ENCODE peak calls at places on chromosomes 13 and 19, in five cellular contexts. A is A549, X is H9, D is hepatocyte, W is mammary epithelial cell. C is an unnamed sample.

GRCh38 chr19:12703056-12703455 is 6.6 kb upstream of the FBXW9 start:
- DNase-seq in A (no peak), X (peak), D (peak), W (peak), C (peak)

GRCh38 chr13:45082964-45083363 is 37.3 kb upstream of the GTF2F2 start:
- DNase-seq in W (peak), D (no peak), A (no peak), X (no peak), C (no peak)

GRCh38 chr19:46621191-46622117 is 3.4 kb downstream of the PTGIR start:
- DNase-seq in D (no peak), W (no peak), A (no peak), X (no peak), C (no peak)

GRCh38 chr19:3684817-3685410 is 15.4 kb downstream of the PIP5K1C start:
- DNase-seq in A (no peak), X (no peak), W (no peak), D (no peak), C (no peak)

GRCh38 chr19:3268326-3268725 is 43.9 kb downstream of the CELF5 start:
- DNase-seq in D (no peak), A (no peak), X (no peak), W (no peak), C (no peak)

GRCh38 chr13:27321619-27322385 is 51.2 kb downstream of the RASL11A start:
- DNase-seq in D (no peak), X (no peak), W (no peak), A (no peak), C (no peak)

GRCh38 chr13:50170447-50171037 is 155.3 kb downstream of the KCNRG start:
- DNase-seq in D (no peak), X (no peak), W (peak), A (no peak), C (no peak)

GRCh38 chr13:37868691-37869505 is 674 bp downstream of the TRPC4 start:
- DNase-seq in W (no peak), A (no peak), X (peak), D (peak), C (no peak)

GRCh38 chr13:30847697-30848307 is 58.3 kb upstream of the MEDAG start:
- DNase-seq in W (peak), X (no peak), D (peak), A (no peak), C (no peak)

GRCh38 chr19:952680-953500 is 27.1 kb downstream of the ARID3A start:
- DNase-seq in D (peak), X (no peak), A (no peak), W (no peak), C (peak)

GRCh38 chr19:953501-954271 is 27.9 kb downstream of the ARID3A start:
- DNase-seq in W (no peak), A (no peak), X (peak), D (peak), C (no peak)

GRCh38 chr19:954272-954671 is 28.4 kb downstream of the ARID3A start:
- DNase-seq in W (no peak), D (no peak), A (no peak), X (no peak), C (no peak)

GRCh38 chr19:950352-951066 is 24.7 kb downstream of the ARID3A start:
- DNase-seq in D (no peak), A (no peak), X (no peak), W (no peak), C (no peak)

GRCh38 chr19:952049-952679 is 26.3 kb downstream of the ARID3A start:
- DNase-seq in W (no peak), X (no peak), A (no peak), D (peak), C (no peak)
- H3K4me2 ChIP-seq in W (no peak), X (no peak), A (peak), D (peak), C (peak)

DNA sequence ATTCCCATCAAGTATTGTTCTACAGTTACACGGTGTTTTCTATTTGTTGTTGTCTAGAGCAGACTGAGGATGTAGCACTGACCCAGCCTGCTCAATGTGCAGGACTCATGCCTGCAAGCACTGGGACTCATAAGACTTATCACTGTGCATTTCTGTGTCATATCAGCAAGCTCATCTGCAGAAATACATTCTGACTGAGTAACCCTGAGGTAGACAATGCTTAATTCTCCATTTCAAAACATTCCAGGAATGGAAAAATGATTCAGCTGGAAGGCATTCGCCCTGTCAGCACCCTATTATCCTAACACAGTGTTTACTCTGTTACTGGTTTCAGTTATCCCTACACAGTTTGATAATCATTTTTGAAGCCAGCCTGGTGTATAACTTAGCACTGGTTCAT is 2506.4 kb downstream of the PCDH9 start:
- DNase-seq in D (peak), A (peak), W (peak), X (no peak), C (peak)
- H3K4me2 ChIP-seq in D (peak), A (peak), W (peak), X (no peak), C (no peak)

GRCh38 chr19:10884273-10884672 is 12.9 kb downstream of the CARM1 start:
- DNase-seq in W (no peak), X (no peak), D (peak), A (no peak), C (no peak)
- H3K4me2 ChIP-seq in W (no peak), X (no peak), D (peak), A (no peak), C (no peak)

GRCh38 chr19:55253842-55254624 is 4.8 kb downstream of the PPP6R1 start:
- DNase-seq in D (no peak), W (no peak), A (no peak), X (no peak), C (no peak)
- H3K4me2 ChIP-seq in D (no peak), W (no peak), A (no peak), X (no peak), C (no peak)

GRCh38 chr19:10864538-10864899 is 6.8 kb upstream of the CARM1 start:
- DNase-seq in A (peak), X (peak), D (peak), W (peak), C (peak)
- H3K4me2 ChIP-seq in A (peak), X (no peak), D (peak), W (no peak), C (no peak)

GRCh38 chr13:77544765-77545316 is 9.3 kb downstream of the SCEL start:
- DNase-seq in A (no peak), W (no peak), X (no peak), D (no peak), C (no peak)
- H3K4me2 ChIP-seq in A (peak), W (no peak), X (no peak), D (no peak), C (no peak)

C was measured in trophoblast cell.